ENCODE peak calls at places on chromosomes 3 and 15, in six cellular contexts. I is stomach, G is adrenal gland, O is HL-60, Y is neuronal stem cell, Z is fibroblast of pulmonary artery. D is an unnamed sample.

GRCh38 chr3:127541320-127541719 is 49.2 kb downstream of the TPRA1 start:
- DNase-seq in I (peak; percentile 58), Y (no peak), O (no peak), G (no peak), Z (no peak), D (no peak)

GRCh38 chr15:62758126-62758951 is 284.2 kb upstream of the TPM1 start:
- DNase-seq in G (peak; percentile 47), O (no peak), Y (peak; percentile 44), Z (peak; percentile 90), I (peak; percentile 49), D (peak; percentile 91)

GRCh38 chr3:125207949-125208568 is 4.5 kb downstream of the SLC12A8 start:
- DNase-seq in I (no peak), O (no peak), G (no peak), Y (no peak), Z (no peak), D (no peak)

GRCh38 chr3:136262559-136262958 is 12.4 kb downstream of the PCCB start:
- DNase-seq in G (no peak), I (no peak), O (no peak), Z (peak; percentile 8), Y (no peak), D (no peak)

GRCh38 chr3:113271594-113272368 is 60.4 kb downstream of the BOC start:
- DNase-seq in G (no peak), Z (no peak), I (no peak), Y (no peak), O (no peak), D (no peak)

GRCh38 chr15:65912235-65912634 is 42.9 kb downstream of the RAB11A start:
- DNase-seq in Y (no peak), Z (no peak), G (no peak), O (no peak), I (no peak), D (no peak)

GRCh38 chr3:143831208-143831607 is 17.1 kb downstream of the SLC9A9 start:
- DNase-seq in Y (no peak), O (no peak), Z (peak; percentile 48), G (no peak), I (no peak), D (peak; percentile 60)

GRCh38 chr3:138060792-138061191 is 50.8 kb downstream of the CLDN18 start:
- DNase-seq in O (no peak), Y (no peak), G (no peak), Z (no peak), I (no peak), D (no peak)

GRCh38 chr3:64019271-64019670 is 4.0 kb downstream of the PSMD6 start:
- DNase-seq in G (no peak), Z (no peak), Y (no peak), I (no peak), O (no peak), D (peak; percentile 22)

GRCh38 chr3:42443819-42444436 is 33.5 kb upstream of the LYZL4 start:
- DNase-seq in G (peak; percentile 83), I (peak; percentile 88), Z (peak; percentile 83), Y (peak; percentile 79), O (peak; percentile 79), D (peak; percentile 90)

GRCh38 chr3:99808163-99808794 is 9.4 kb upstream of the CMSS1 start:
- DNase-seq in Z (peak; percentile 90), Y (peak; percentile 60), O (peak; percentile 42), I (peak; percentile 56), G (peak; percentile 62), D (peak; percentile 85)

GRCh38 chr15:90219421-90220141 is 14.2 kb downstream of the CIB1 start:
- DNase-seq in Y (peak; percentile 36), O (peak; percentile 37), Z (no peak), I (no peak), G (no peak), D (peak; percentile 60)

GRCh38 chr3:192010490-192010889 is 549.5 kb downstream of the PYDC2 start:
- DNase-seq in I (no peak), Z (no peak), O (no peak), G (no peak), Y (no peak), D (no peak)

GRCh38 chr3:79568938-79569337 is 198.9 kb downstream of the ROBO1 start:
- DNase-seq in O (no peak), I (no peak), Y (no peak), Z (no peak), G (no peak), D (no peak)

GRCh38 chr3:42728056-42728455 is 25.5 kb upstream of the HHATL start:
- DNase-seq in Y (no peak), I (no peak), Z (no peak), G (no peak), O (no peak), D (no peak)

GRCh38 chr3:169604568-169604967 is 58.9 kb downstream of the MECOM start:
- DNase-seq in O (no peak), G (no peak), I (no peak), Y (no peak), Z (peak; percentile 42), D (peak; percentile 15)

GRCh38 chr15:58467121-58467721 is 35.4 kb downstream of the LIPC start:
- DNase-seq in Y (no peak), I (no peak), Z (no peak), G (no peak), O (no peak), D (no peak)

GRCh38 chr3:195154793-195155535 is 116.0 kb downstream of the XXYLT1 start:
- DNase-seq in O (no peak), G (peak; percentile 92), I (peak; percentile 94), Z (peak; percentile 97), Y (no peak), D (peak; percentile 91)

GRCh38 chr3:146929696-146930095 is 324.6 kb upstream of the PLSCR5 start:
- DNase-seq in G (no peak), Z (peak; percentile 1), Y (no peak), I (no peak), O (no peak), D (peak; percentile 31)

GRCh38 chr15:89888214-89888804 is 5.5 kb downstream of the AP3S2 start:
- DNase-seq in Y (no peak), G (no peak), I (no peak), Z (peak; percentile 78), O (peak; percentile 35), D (peak; percentile 84)

GRCh38 chr15:55434989-55435825 is 26.9 kb downstream of the PIERCE2 start:
- DNase-seq in Y (peak; percentile 33), G (no peak), Z (peak; percentile 80), O (peak; percentile 48), I (no peak), D (peak; percentile 86)

GRCh38 chr3:63625161-63625560 is 27.3 kb upstream of the SNTN start:
- DNase-seq in Z (peak; percentile 84), O (no peak), I (no peak), G (no peak), Y (no peak), D (peak; percentile 86)

GRCh38 chr3:71069797-71070196 is 513.7 kb downstream of the FOXP1 start:
- DNase-seq in O (peak; percentile 82), Z (peak; percentile 76), G (peak; percentile 38), Y (peak; percentile 27), I (peak; percentile 53), D (peak; percentile 78)

GRCh38 chr3:126546549-126547239 is 12.0 kb downstream of the C3orf22 start:
- DNase-seq in O (no peak), G (peak; percentile 3), I (peak; percentile 14), Y (no peak), Z (no peak), D (no peak)

GRCh38 chr15:69813881-69814280 is 283.8 kb downstream of the TLE3 start:
- DNase-seq in G (no peak), O (no peak), Z (no peak), I (no peak), Y (no peak), D (no peak)

GRCh38 chr3:165185707-165186327 is 10.4 kb downstream of the SLITRK3 start:
- DNase-seq in I (peak; percentile 49), Y (peak; percentile 67), G (peak; percentile 57), Z (peak; percentile 76), O (peak; percentile 52), D (peak; percentile 78)

GRCh38 chr15:63944681-63944955 is 101.7 kb downstream of the DAPK2 start:
- DNase-seq in G (no peak), Z (no peak), Y (no peak), O (no peak), I (no peak), D (no peak)

GRCh38 chr15:75455982-75456531 is 4.6 kb upstream of the SIN3A start:
- DNase-seq in Z (peak; percentile 53), G (peak; percentile 65), I (peak; percentile 46), O (peak; percentile 69), Y (peak; percentile 38), D (peak; percentile 70)

GRCh38 chr3:143901105-143901504 is 52.8 kb upstream of the SLC9A9 start:
- DNase-seq in Z (peak; percentile 84), O (no peak), G (no peak), Y (no peak), I (no peak), D (peak; percentile 82)

GRCh38 chr15:49155110-49155833 is at the start of gene COPS2:
- DNase-seq in Z (peak; percentile 99), O (peak; percentile 97), I (peak; percentile 93), Y (peak; percentile 99), G (peak; percentile 96), D (peak; percentile 100)

GRCh38 chr3:197237897-197238296 is 60.5 kb downstream of the DLG1 start:
- DNase-seq in I (no peak), G (no peak), O (no peak), Z (no peak), Y (no peak), D (no peak)
- H3K4me3 ChIP-seq in I (no peak overlapping the region), G (no peak overlapping the region), O (no peak overlapping the region), Z (no peak overlapping the region), Y (peak overlapping the region; percentile 46), D (no peak overlapping the region)

GRCh38 chr15:44666208-44667038 is 3.0 kb upstream of the SPG11 start:
- DNase-seq in I (no peak), Z (no peak), O (peak; percentile 17), G (no peak), Y (no peak), D (no peak)
- H3K4me3 ChIP-seq in I (no peak overlapping the region), Z (no peak overlapping the region), O (no peak overlapping the region), G (no peak overlapping the region), Y (no peak overlapping the region), D (no peak overlapping the region)

GRCh38 chr3:179526482-179526881 is 36.2 kb upstream of the ACTL6A start:
- DNase-seq in I (no peak), G (no peak), O (no peak), Z (peak; percentile 28), Y (no peak), D (no peak)
- H3K4me3 ChIP-seq in I (no peak overlapping the region), G (no peak overlapping the region), O (no peak overlapping the region), Z (peak overlapping the region; percentile 21), Y (no peak overlapping the region), D (peak overlapping the region; percentile 64)

DNA sequence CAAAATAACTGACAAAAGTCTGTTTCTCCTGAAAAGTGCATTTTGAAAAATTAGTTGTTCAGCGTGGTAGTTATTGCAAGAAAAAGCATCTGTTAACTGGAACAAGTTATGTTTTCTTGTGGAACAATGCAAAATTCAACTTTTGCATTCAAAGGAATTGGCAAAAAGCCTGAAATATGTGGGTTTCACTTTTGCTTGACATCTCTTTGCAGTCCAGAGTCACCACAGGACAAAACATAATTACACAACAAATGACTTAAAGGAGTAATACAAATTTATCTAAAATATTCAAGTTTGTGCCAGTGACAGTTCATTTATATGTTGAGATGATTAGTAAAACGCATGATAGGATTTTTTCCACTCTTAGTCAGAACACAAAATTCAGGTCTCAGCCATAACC is 96.3 kb upstream of the P2RY1 start:
- DNase-seq in Y (no peak), I (no peak), Z (peak; percentile 81), G (no peak), O (no peak), D (peak; percentile 10)
- H3K4me3 ChIP-seq in Y (no peak overlapping the region), I (no peak overlapping the region), Z (no peak overlapping the region), G (no peak overlapping the region), O (no peak overlapping the region), D (peak overlapping the region; percentile 52)

D was measured in adipocyte.